ENCODE peak calls at places on chromosome 21, in eight cellular contexts. D is lower leg skin, Q is heart right ventricle, H is HL-60, U is AG09309, L is BE2C, J is body of pancreas, K is IMR-90. R is an unnamed sample.

GRCh38 chr21:45347712-45348477 is 57.1 kb upstream of the COL18A1 start:
- DNase-seq in K (no peak), U (no peak), H (no peak), D (no peak), J (no peak), Q (no peak), L (no peak), R (no peak)

GRCh38 chr21:26433386-26433785 is 139.7 kb downstream of the CYYR1 start:
- DNase-seq in J (no peak), K (no peak), L (no peak), Q (no peak), U (no peak), D (no peak), H (no peak), R (no peak)

GRCh38 chr21:15140321-15141019 is 75.7 kb upstream of the NRIP1 start:
- DNase-seq in K (no peak), U (no peak), Q (peak), L (no peak), J (peak), H (no peak), D (no peak), R (no peak)

GRCh38 chr21:15301736-15302135 is 236.9 kb upstream of the NRIP1 start:
- DNase-seq in H (no peak), J (no peak), L (no peak), K (no peak), U (no peak), D (no peak), Q (no peak), R (no peak)

GRCh38 chr21:45006536-45007079 is 66.8 kb downstream of the SLX9 start:
- DNase-seq in K (no peak), J (no peak), Q (no peak), H (no peak), L (no peak), D (no peak), U (no peak), R (no peak)

GRCh38 chr21:28142692-28143091 is 850.0 kb downstream of the LTN1 start:
- DNase-seq in U (no peak), L (no peak), D (peak), J (no peak), H (peak), Q (no peak), K (peak), R (no peak)

GRCh38 chr21:44974676-44975075 is 34.8 kb downstream of the SLX9 start:
- DNase-seq in J (no peak), K (no peak), H (no peak), L (no peak), Q (no peak), U (no peak), D (no peak), R (no peak)

GRCh38 chr21:36456714-36457399 is 23.1 kb downstream of the CLDN14 start:
- DNase-seq in D (no peak), Q (no peak), U (no peak), K (no peak), J (no peak), L (no peak), H (no peak), R (no peak)

GRCh38 chr21:19048088-19048672 is 644.6 kb upstream of the TMPRSS15 start:
- DNase-seq in L (no peak), Q (no peak), U (no peak), H (no peak), J (no peak), D (no peak), K (no peak), R (no peak)

GRCh38 chr21:45596704-45597318 is 46.7 kb upstream of the PCBP3 start:
- DNase-seq in Q (peak), J (peak), K (peak), H (peak), D (peak), U (no peak), L (peak), R (peak)

GRCh38 chr21:16258834-16259611 is 529.2 kb downstream of the USP25 start:
- DNase-seq in H (no peak), K (no peak), D (no peak), L (no peak), U (no peak), J (no peak), Q (no peak), R (no peak)

GRCh38 chr21:32756096-32756495 is 15.5 kb downstream of the PAXBP1 start:
- DNase-seq in J (no peak), U (no peak), H (no peak), K (no peak), D (no peak), L (no peak), Q (no peak), R (no peak)

GRCh38 chr21:37496972-37497371 is 130.4 kb downstream of the DYRK1A start:
- DNase-seq in Q (no peak), L (no peak), U (no peak), K (no peak), J (no peak), D (no peak), H (no peak), R (no peak)

GRCh38 chr21:42110691-42111469 is 39.8 kb downstream of the UMODL1 start:
- DNase-seq in J (no peak), U (no peak), K (no peak), H (no peak), Q (no peak), D (no peak), L (no peak), R (no peak)
- TF ChIP-seq CTCF in J (no peak), U (no peak), K (no peak), H (no peak), Q (no peak), D (no peak), L (no peak), R (no peak)

GRCh38 chr21:17270234-17270633 is 242.6 kb upstream of the CXADR start:
- DNase-seq in U (peak), L (peak), J (no peak), K (peak), D (peak), H (no peak), Q (no peak), R (no peak)
- TF ChIP-seq CTCF in U (no peak), L (peak), J (no peak), K (peak), D (no peak), H (peak), Q (peak), R (no peak)

DNA sequence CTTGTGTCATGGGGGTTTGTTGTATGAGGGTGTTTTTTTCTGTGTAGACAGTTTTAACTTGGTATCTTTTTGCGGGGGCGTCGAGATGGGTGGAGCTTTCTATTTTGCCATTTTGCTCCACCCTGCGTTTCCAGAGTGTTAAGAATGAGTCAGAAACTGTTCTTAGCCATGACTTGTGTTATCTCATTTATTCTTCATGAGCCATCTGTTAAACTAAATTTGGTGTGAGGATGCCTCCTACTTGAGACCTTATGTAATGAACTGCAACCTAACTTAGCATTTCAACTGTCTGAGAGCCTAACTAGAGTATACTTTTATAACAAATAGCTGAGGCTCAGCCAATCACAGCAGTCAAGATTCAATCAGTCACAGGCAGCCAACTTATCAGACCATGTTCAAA is 1873.5 kb downstream of the NCAM2 start:
- DNase-seq in U (no peak), H (no peak), D (no peak), L (no peak), K (no peak), Q (no peak), J (no peak), R (no peak)
- TF ChIP-seq CTCF in U (no peak), H (no peak), D (no peak), L (no peak), K (no peak), Q (no peak), J (no peak), R (no peak)

GRCh38 chr21:14120091-14120734 is 90.5 kb downstream of the LIPI start:
- DNase-seq in J (peak), H (peak), D (no peak), K (peak), L (peak), Q (no peak), U (no peak), R (peak)
- TF ChIP-seq CTCF in J (no peak), H (peak), D (no peak), K (peak), L (peak), Q (peak), U (peak), R (peak)

GRCh38 chr21:34073032-34073748 is at the start of the genes MRPS6 and SLC5A3:
- DNase-seq in U (peak), J (peak), H (peak), D (peak), K (peak), L (peak), Q (peak), R (peak)
- TF ChIP-seq CTCF in U (no peak), J (no peak), H (no peak), D (no peak), K (peak), L (peak), Q (no peak), R (peak)